ENCODE peak calls at places on chromosomes 6 and 20, in seven cellular contexts. F is adrenal gland, I is heart left ventricle, B is A549, J is body of pancreas, V is suprapubic skin, E is uterus. H is an unnamed sample.

GRCh38 chr20:46751856-46752255 is 42.4 kb downstream of the SLC2A10 start:
- DNase-seq in F (no peak), I (no peak), B (peak; percentile 38), J (no peak), V (no peak), E (no peak), H (no peak)

GRCh38 chr6:117506180-117506835 is 23.8 kb downstream of the DCBLD1 start:
- DNase-seq in F (no peak), I (no peak), B (peak; percentile 42), J (no peak), V (no peak), E (no peak), H (no peak)

GRCh38 chr6:48213076-48213788 is 102.2 kb upstream of the PTCHD4 start:
- DNase-seq in F (no peak), I (no peak), B (no peak), J (no peak), V (no peak), E (no peak), H (no peak)

GRCh38 chr6:149938571-149939462 is 3.0 kb upstream of the ULBP2 start:
- DNase-seq in F (no peak), I (no peak), B (no peak), J (no peak), V (peak; percentile 77), E (no peak), H (peak; percentile 45)

GRCh38 chr6:37275350-37275749 is 17.4 kb upstream of the TMEM217 start:
- DNase-seq in F (no peak), I (no peak), B (no peak), J (peak; percentile 23), V (no peak), E (no peak), H (no peak)

GRCh38 chr6:80197474-80197873 is 91.0 kb downstream of the BCKDHB start:
- DNase-seq in F (peak; percentile 17), I (peak; percentile 27), B (peak; percentile 3), J (peak; percentile 50), V (no peak), E (no peak), H (no peak)

GRCh38 chr6:123829302-123829953 is 25.8 kb downstream of the NKAIN2 start:
- DNase-seq in F (no peak), I (no peak), B (peak; percentile 0), J (no peak), V (no peak), E (no peak), H (no peak)

GRCh38 chr6:113859349-113860164 is 2.4 kb downstream of the MARCKS start:
- DNase-seq in F (no peak), I (peak; percentile 44), B (peak; percentile 33), J (peak; percentile 31), V (peak; percentile 81), E (peak; percentile 51), H (no peak)

GRCh38 chr6:99216959-99217358 is 132.5 kb downstream of the FAXC start:
- DNase-seq in F (no peak), I (no peak), B (no peak), J (no peak), V (no peak), E (no peak), H (no peak)

GRCh38 chr20:51345601-51346101 is 196.9 kb downstream of the NFATC2 start:
- DNase-seq in F (peak; percentile 37), I (no peak), B (peak; percentile 60), J (peak; percentile 12), V (no peak), E (no peak), H (no peak)

GRCh38 chr20:17570347-17571152 is 675 bp downstream of the DSTN start:
- DNase-seq in F (peak; percentile 84), I (peak; percentile 62), B (peak; percentile 77), J (peak; percentile 77), V (peak; percentile 81), E (peak; percentile 67), H (peak; percentile 81)

GRCh38 chr20:62640870-62641748 is 1.2 kb upstream of the SLCO4A1 start:
- DNase-seq in F (no peak), I (no peak), B (no peak), J (no peak), V (no peak), E (no peak), H (no peak)

GRCh38 chr20:24098886-24099285 is 110.3 kb upstream of the GGTLC1 start:
- DNase-seq in F (no peak), I (no peak), B (peak; percentile 27), J (no peak), V (no peak), E (no peak), H (no peak)

GRCh38 chr20:35698298-35699126 is 640 bp downstream of the NFS1 start:
- DNase-seq in F (no peak), I (no peak), B (no peak), J (no peak), V (no peak), E (no peak), H (no peak)

GRCh38 chr6:38185244-38185643 is 365.7 kb downstream of the ZFAND3 start:
- DNase-seq in F (no peak), I (no peak), B (no peak), J (no peak), V (peak; percentile 24), E (no peak), H (no peak)

GRCh38 chr20:52768649-52769048 is 203.5 kb upstream of the TSHZ2 start:
- DNase-seq in F (no peak), I (no peak), B (no peak), J (no peak), V (no peak), E (no peak), H (no peak)

GRCh38 chr6:52305385-52305784 is 20.8 kb upstream of the MCM3 start:
- DNase-seq in F (no peak), I (no peak), B (no peak), J (no peak), V (no peak), E (no peak), H (no peak)

GRCh38 chr20:1557605-1558004 is at the start of gene SIRPD:
- DNase-seq in F (no peak), I (no peak), B (no peak), J (no peak), V (no peak), E (no peak), H (no peak)

GRCh38 chr20:1561350-1561749 is 3.8 kb upstream of the SIRPD start:
- DNase-seq in F (no peak), I (no peak), B (no peak), J (no peak), V (no peak), E (no peak), H (no peak)

DNA sequence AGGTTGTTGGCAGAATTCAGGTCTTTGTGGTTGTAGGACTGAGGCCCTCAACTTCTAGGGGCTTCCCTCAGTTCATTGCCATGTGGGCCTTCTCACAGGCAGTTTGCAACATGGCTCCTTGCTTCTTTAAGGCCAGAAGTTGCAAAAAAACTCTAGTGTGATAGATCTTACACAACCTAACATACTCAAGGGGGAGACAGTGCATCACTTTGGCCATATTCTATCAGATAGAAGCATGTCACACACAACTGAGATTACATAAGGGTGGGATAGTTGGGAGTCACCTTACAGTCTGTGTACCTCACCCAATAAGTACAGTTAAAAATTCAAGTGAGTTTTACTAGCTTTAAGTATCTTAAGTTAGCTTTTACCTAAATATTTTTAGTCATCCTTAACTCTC is 1.6 kb downstream of the SIRPD start:
- DNase-seq in F (no peak), I (no peak), B (no peak), J (no peak), V (no peak), E (no peak), H (no peak)
- TF ChIP-seq CTCF in F (no peak), I (no peak), B (no peak), J (no peak), V (no peak), E (no peak), H (no peak)

DNA sequence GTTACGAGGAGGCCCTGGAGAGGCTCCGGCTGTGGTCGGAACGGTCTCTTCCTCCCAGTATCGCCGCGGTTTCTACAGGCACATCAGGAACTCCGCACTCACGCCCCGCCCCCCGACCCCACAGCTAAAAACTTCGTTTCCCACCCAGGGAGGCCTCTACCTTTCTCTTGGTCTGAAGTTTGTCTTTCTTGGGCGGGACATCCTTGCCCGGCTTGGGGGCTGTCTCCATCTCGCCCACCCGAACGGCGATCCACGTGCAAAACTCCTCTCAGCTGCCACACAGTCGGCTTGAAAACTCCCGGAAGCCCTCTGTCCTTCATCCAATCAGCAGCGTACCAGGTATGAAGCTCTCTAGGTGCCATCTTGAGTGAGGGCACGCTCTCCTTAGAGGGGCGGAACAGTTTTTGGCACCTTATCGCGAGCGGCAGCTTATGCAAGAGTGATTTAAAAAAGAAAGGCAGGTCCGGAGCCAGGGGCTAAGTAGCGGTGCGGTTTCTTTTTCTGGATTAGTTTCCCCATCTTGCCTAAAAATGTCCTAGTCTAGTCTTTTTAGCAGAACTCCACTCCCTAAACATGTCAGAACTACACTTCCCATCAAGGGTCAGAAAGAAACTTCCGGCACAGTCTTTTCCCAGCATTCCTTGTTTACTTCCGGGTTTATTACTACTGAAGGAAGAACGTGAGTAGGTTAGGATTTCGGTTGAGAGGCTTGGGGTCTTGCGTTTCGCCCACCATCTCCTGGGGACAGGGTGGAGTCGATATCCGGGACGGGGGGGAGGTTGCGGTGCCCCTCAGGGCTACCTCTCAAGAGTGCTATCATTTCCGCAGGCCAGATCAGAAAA is at the start of the genes PFDN6 and WDR46:
- DNase-seq in F (peak; percentile 86), I (peak; percentile 87), B (peak; percentile 86), J (peak; percentile 86), V (peak; percentile 87), E (peak; percentile 79), H (peak; percentile 93)
- TF ChIP-seq POLR2A in F (peak; percentile 27), I (peak; percentile 32), B (peak; percentile 27), J (peak; percentile 30), V (no peak), E (no peak), H (peak; percentile 16)

GRCh38 chr20:12354725-12355124 is 437.0 kb downstream of the BTBD3 start:
- DNase-seq in F (no peak), I (no peak), B (no peak), J (no peak), V (no peak), E (no peak), H (no peak)

GRCh38 chr20:12358655-12359009 is 440.9 kb downstream of the BTBD3 start:
- DNase-seq in F (no peak), I (no peak), B (no peak), J (no peak), V (no peak), E (no peak), H (no peak)

GRCh38 chr20:12355185-12355584 is 437.5 kb downstream of the BTBD3 start:
- DNase-seq in F (no peak), I (no peak), B (no peak), J (no peak), V (no peak), E (no peak), H (no peak)

GRCh38 chr20:12358006-12358654 is 440.4 kb downstream of the BTBD3 start:
- DNase-seq in F (no peak), I (no peak), B (peak; percentile 23), J (no peak), V (no peak), E (no peak), H (no peak)
- TF ChIP-seq CTCF in F (peak; percentile 7), I (no peak), B (no peak), J (no peak), V (no peak), E (no peak), H (no peak)

DNA sequence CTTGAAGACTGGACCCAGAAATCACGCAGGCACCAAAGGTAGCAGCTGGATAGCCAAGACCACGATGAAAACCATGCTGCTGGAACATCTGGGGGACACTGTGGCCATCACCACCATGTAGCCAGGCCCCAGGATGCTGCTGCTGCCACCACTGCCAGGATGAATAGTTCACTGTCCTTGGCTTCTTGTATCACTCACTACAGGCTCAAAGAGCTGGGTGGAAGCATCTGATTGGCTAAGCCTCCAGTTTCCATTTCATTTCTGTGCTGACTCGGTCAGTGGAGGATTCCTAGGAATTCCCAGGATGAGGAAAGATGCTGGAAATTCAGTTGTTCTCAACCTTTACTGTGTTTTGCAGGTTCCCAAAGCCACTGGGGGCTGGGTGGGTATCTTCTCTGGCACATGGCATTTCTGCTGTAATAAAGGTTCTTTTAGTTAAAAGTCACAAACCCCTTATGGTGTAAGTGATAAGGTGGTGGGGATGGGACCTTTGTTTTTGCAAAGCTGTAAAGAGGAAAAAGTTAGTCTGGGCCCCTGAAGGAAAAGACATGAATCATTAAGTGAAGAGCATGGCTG is 75.5 kb upstream of the RNF24 start:
- DNase-seq in F (peak; percentile 69), I (no peak), B (peak; percentile 51), J (no peak), V (no peak), E (no peak), H (no peak)
- TF ChIP-seq POLR2A in F (no peak), I (no peak), B (no peak), J (no peak), V (no peak), E (no peak), H (no peak)